ENCODE peak calls at places on chromosomes 7 and 10, in five cellular contexts. S, P, G, J and Y are unnamed samples.

GRCh38 chr7:101547916-101548599 is 81.0 kb downstream of the MYL10 start:
- DNase-seq in S (no peak), P (no peak), G (no peak), J (no peak), Y (no peak)

GRCh38 chr10:60490013-60490412 is 100.3 kb upstream of the ANK3 start:
- DNase-seq in S (no peak), P (no peak), G (no peak), J (no peak), Y (no peak)

GRCh38 chr10:35913628-35914027 is 271.5 kb upstream of the FZD8 start:
- DNase-seq in S (no peak), P (no peak), G (no peak), J (no peak), Y (peak)

GRCh38 chr10:119818889-119819270 is 53.8 kb downstream of the MCMBP start:
- DNase-seq in S (no peak), P (no peak), G (no peak), J (no peak), Y (no peak)

GRCh38 chr10:89963446-89964102 is 262.2 kb downstream of the KIF20B start:
- DNase-seq in S (no peak), P (no peak), G (no peak), J (no peak), Y (no peak)

GRCh38 chr7:32586291-32587221 is 91.3 kb downstream of the AVL9 start:
- DNase-seq in S (no peak), P (peak), G (no peak), J (no peak), Y (no peak)

GRCh38 chr10:77602231-77602912 is 35.2 kb downstream of the KCNMA1 start:
- DNase-seq in S (no peak), P (peak), G (no peak), J (no peak), Y (no peak)

GRCh38 chr7:64869912-64870562 is 33.0 kb upstream of the ZNF273 start:
- DNase-seq in S (no peak), P (no peak), G (no peak), J (peak), Y (no peak)

GRCh38 chr10:96705134-96705533 is 15.2 kb downstream of the PIK3AP1 start:
- DNase-seq in S (no peak), P (no peak), G (no peak), J (no peak), Y (no peak)

GRCh38 chr7:43698461-43699255 is 30.7 kb downstream of the COA1 start:
- DNase-seq in S (no peak), P (no peak), G (no peak), J (no peak), Y (no peak)

GRCh38 chr10:79488303-79488702 is 24.0 kb upstream of the EIF5AL1 start:
- DNase-seq in S (no peak), P (peak), G (no peak), J (no peak), Y (peak)

GRCh38 chr10:43966571-43966965 is 317.9 kb upstream of the ZNF32 start:
- DNase-seq in S (no peak), P (no peak), G (no peak), J (no peak), Y (no peak)

GRCh38 chr10:93687737-93688136 is 14.7 kb downstream of the FRA10AC1 start:
- DNase-seq in S (no peak), P (no peak), G (no peak), J (no peak), Y (no peak)

GRCh38 chr10:29719281-29719675 is 84.5 kb upstream of the SVIL start:
- DNase-seq in S (no peak), P (no peak), G (no peak), J (no peak), Y (no peak)

GRCh38 chr10:94397549-94398370 is 4.6 kb upstream of the TBC1D12 start:
- DNase-seq in S (no peak), P (no peak), G (no peak), J (no peak), Y (no peak)

GRCh38 chr10:23864631-23865147 is 344.2 kb upstream of the KIAA1217 start:
- DNase-seq in S (no peak), P (no peak), G (no peak), J (no peak), Y (no peak)

GRCh38 chr7:7369134-7369533 is 166.5 kb downstream of the COL28A1 start:
- DNase-seq in S (no peak), P (no peak), G (no peak), J (no peak), Y (peak)

GRCh38 chr7:129381710-129382484 is 52.3 kb upstream of the STRIP2 start:
- DNase-seq in S (no peak), P (no peak), G (no peak), J (no peak), Y (no peak)

GRCh38 chr10:96683065-96683464 is 37.2 kb downstream of the PIK3AP1 start:
- DNase-seq in S (no peak), P (peak), G (no peak), J (no peak), Y (peak)

GRCh38 chr7:121113288-121113687 is 124.8 kb downstream of the CPED1 start:
- DNase-seq in S (no peak), P (no peak), G (no peak), J (no peak), Y (peak)

GRCh38 chr7:132580277-132580676 is 4.0 kb upstream of the PLXNA4 start:
- DNase-seq in S (no peak), P (no peak), G (peak), J (peak), Y (peak)

GRCh38 chr10:123144697-123145541 is 3.0 kb upstream of the HMX2 start:
- DNase-seq in S (no peak), P (no peak), G (no peak), J (peak), Y (peak)